ENCODE peak calls at places on chromosomes 11 and 22, in seven cellular contexts. One of them, this sample, is unnamed. For H3K36me3, the result is how much of the 10 kb centered on the place peaks cover.

GRCh38 chr11:130209128-130209932 is 49.7 kb downstream of the ST14 start:
- DNase-seq in heart right ventricle: no peak
- DNase-seq in lower lobe of right lung: peak
- DNase-seq in bronchial epithelial cell: no peak
- DNase-seq in mucosa of descending colon: peak
- DNase-seq in psoas muscle: no peak
- DNase-seq in fibroblast of lung: no peak
- DNase-seq in this sample: peak

GRCh38 chr11:92781151-92781550 is 188.3 kb upstream of the MTNR1B start:
- DNase-seq in lower lobe of right lung: no peak
- DNase-seq in psoas muscle: no peak
- DNase-seq in fibroblast of lung: no peak
- DNase-seq in mucosa of descending colon: no peak
- DNase-seq in bronchial epithelial cell: no peak
- DNase-seq in heart right ventricle: no peak
- DNase-seq in this sample: no peak

GRCh38 chr11:114131366-114131963 is 72.0 kb downstream of the ZBTB16 start:
- DNase-seq in bronchial epithelial cell: no peak
- DNase-seq in lower lobe of right lung: no peak
- DNase-seq in fibroblast of lung: no peak
- DNase-seq in mucosa of descending colon: no peak
- DNase-seq in heart right ventricle: no peak
- DNase-seq in psoas muscle: no peak
- DNase-seq in this sample: no peak

GRCh38 chr22:38564669-38565068 is 5.3 kb downstream of the DMC1 start:
- DNase-seq in heart right ventricle: no peak
- DNase-seq in psoas muscle: no peak
- DNase-seq in mucosa of descending colon: no peak
- DNase-seq in fibroblast of lung: no peak
- DNase-seq in lower lobe of right lung: no peak
- DNase-seq in bronchial epithelial cell: no peak
- DNase-seq in this sample: no peak

GRCh38 chr11:73172992-73173656 is 31.0 kb upstream of the FCHSD2 start:
- DNase-seq in lower lobe of right lung: no peak
- DNase-seq in heart right ventricle: no peak
- DNase-seq in fibroblast of lung: no peak
- DNase-seq in bronchial epithelial cell: no peak
- DNase-seq in psoas muscle: no peak
- DNase-seq in mucosa of descending colon: no peak
- DNase-seq in this sample: no peak

GRCh38 chr22:17984114-17984513 is 40.2 kb downstream of the MICAL3 start:
- DNase-seq in lower lobe of right lung: no peak
- DNase-seq in bronchial epithelial cell: peak
- DNase-seq in fibroblast of lung: no peak
- DNase-seq in heart right ventricle: no peak
- DNase-seq in mucosa of descending colon: no peak
- DNase-seq in psoas muscle: no peak
- DNase-seq in this sample: no peak

GRCh38 chr22:42303304-42304020 is 33.0 kb upstream of the TCF20 start:
- DNase-seq in psoas muscle: no peak
- DNase-seq in bronchial epithelial cell: no peak
- DNase-seq in fibroblast of lung: no peak
- DNase-seq in lower lobe of right lung: no peak
- DNase-seq in heart right ventricle: no peak
- DNase-seq in mucosa of descending colon: peak
- DNase-seq in this sample: no peak

GRCh38 chr11:46240371-46240770 is 37.1 kb upstream of the CREB3L1 start:
- DNase-seq in bronchial epithelial cell: no peak
- DNase-seq in psoas muscle: no peak
- DNase-seq in heart right ventricle: no peak
- DNase-seq in mucosa of descending colon: no peak
- DNase-seq in lower lobe of right lung: no peak
- DNase-seq in fibroblast of lung: no peak
- DNase-seq in this sample: no peak

GRCh38 chr22:27171212-27171611 is 513.8 kb downstream of the MIAT start:
- DNase-seq in bronchial epithelial cell: no peak
- DNase-seq in psoas muscle: no peak
- DNase-seq in fibroblast of lung: no peak
- DNase-seq in heart right ventricle: no peak
- DNase-seq in lower lobe of right lung: no peak
- DNase-seq in mucosa of descending colon: no peak
- DNase-seq in this sample: no peak

GRCh38 chr11:1032310-1032891 is 4.1 kb downstream of the MUC6 start:
- DNase-seq in mucosa of descending colon: no peak
- DNase-seq in bronchial epithelial cell: no peak
- DNase-seq in heart right ventricle: no peak
- DNase-seq in psoas muscle: no peak
- DNase-seq in fibroblast of lung: no peak
- DNase-seq in lower lobe of right lung: no peak
- DNase-seq in this sample: no peak

GRCh38 chr11:105553015-105553414 is 56.9 kb upstream of the GRIA4 start:
- DNase-seq in fibroblast of lung: peak
- DNase-seq in psoas muscle: no peak
- DNase-seq in lower lobe of right lung: no peak
- DNase-seq in mucosa of descending colon: no peak
- DNase-seq in bronchial epithelial cell: peak
- DNase-seq in heart right ventricle: no peak
- DNase-seq in this sample: no peak

GRCh38 chr11:26730711-26731460 is 9.0 kb upstream of the SLC5A12 start:
- DNase-seq in fibroblast of lung: peak
- DNase-seq in mucosa of descending colon: no peak
- DNase-seq in heart right ventricle: no peak
- DNase-seq in psoas muscle: no peak
- DNase-seq in bronchial epithelial cell: peak
- DNase-seq in lower lobe of right lung: no peak
- DNase-seq in this sample: no peak

GRCh38 chr11:77636738-77637344 is 753 bp downstream of the CLNS1A start:
- DNase-seq in mucosa of descending colon: no peak
- DNase-seq in fibroblast of lung: no peak
- DNase-seq in bronchial epithelial cell: no peak
- DNase-seq in heart right ventricle: no peak
- DNase-seq in psoas muscle: no peak
- DNase-seq in lower lobe of right lung: no peak
- DNase-seq in this sample: no peak

GRCh38 chr11:18785416-18785815 is 6.2 kb downstream of the PTPN5 start:
- DNase-seq in mucosa of descending colon: no peak
- DNase-seq in heart right ventricle: no peak
- DNase-seq in lower lobe of right lung: no peak
- DNase-seq in psoas muscle: no peak
- DNase-seq in bronchial epithelial cell: no peak
- DNase-seq in fibroblast of lung: no peak
- DNase-seq in this sample: no peak

GRCh38 chr11:68312117-68312779 is at the start of gene LRP5:
- DNase-seq in lower lobe of right lung: no peak
- DNase-seq in heart right ventricle: no peak
- DNase-seq in fibroblast of lung: peak
- DNase-seq in mucosa of descending colon: peak
- DNase-seq in bronchial epithelial cell: no peak
- DNase-seq in psoas muscle: no peak
- DNase-seq in this sample: peak

GRCh38 chr11:5521540-5521939 is 5.0 kb upstream of the UBQLNL start:
- DNase-seq in mucosa of descending colon: no peak
- DNase-seq in heart right ventricle: no peak
- DNase-seq in fibroblast of lung: no peak
- DNase-seq in psoas muscle: no peak
- DNase-seq in lower lobe of right lung: no peak
- DNase-seq in bronchial epithelial cell: no peak
- DNase-seq in this sample: no peak

GRCh38 chr11:129320485-129320884 is 55.2 kb upstream of the BARX2 start:
- DNase-seq in heart right ventricle: no peak
- DNase-seq in fibroblast of lung: peak
- DNase-seq in mucosa of descending colon: no peak
- DNase-seq in bronchial epithelial cell: peak
- DNase-seq in lower lobe of right lung: no peak
- DNase-seq in psoas muscle: no peak
- DNase-seq in this sample: no peak

GRCh38 chr11:120575461-120575860 is 63.9 kb downstream of the GRIK4 start:
- DNase-seq in heart right ventricle: no peak
- DNase-seq in fibroblast of lung: no peak
- DNase-seq in psoas muscle: no peak
- DNase-seq in lower lobe of right lung: no peak
- DNase-seq in mucosa of descending colon: no peak
- DNase-seq in bronchial epithelial cell: no peak
- DNase-seq in this sample: no peak

GRCh38 chr11:30960387-30960992 is 374.3 kb upstream of the MPPED2 start:
- DNase-seq in fibroblast of lung: peak
- DNase-seq in mucosa of descending colon: no peak
- DNase-seq in heart right ventricle: no peak
- DNase-seq in bronchial epithelial cell: peak
- DNase-seq in psoas muscle: no peak
- DNase-seq in lower lobe of right lung: no peak
- DNase-seq in this sample: no peak

GRCh38 chr11:17991799-17992433 is 20.9 kb downstream of the SERGEF start:
- DNase-seq in psoas muscle: no peak
- DNase-seq in mucosa of descending colon: no peak
- DNase-seq in fibroblast of lung: peak
- DNase-seq in bronchial epithelial cell: peak
- DNase-seq in lower lobe of right lung: no peak
- DNase-seq in heart right ventricle: peak
- DNase-seq in this sample: peak

GRCh38 chr11:110075822-110076208 is 17.4 kb upstream of the ZC3H12C start:
- DNase-seq in psoas muscle: no peak
- DNase-seq in mucosa of descending colon: no peak
- DNase-seq in heart right ventricle: no peak
- DNase-seq in lower lobe of right lung: no peak
- DNase-seq in bronchial epithelial cell: no peak
- DNase-seq in fibroblast of lung: no peak
- DNase-seq in this sample: no peak

GRCh38 chr11:69575296-69576068 is 65.5 kb upstream of the CCND1 start:
- DNase-seq in heart right ventricle: no peak
- DNase-seq in lower lobe of right lung: no peak
- DNase-seq in fibroblast of lung: no peak
- DNase-seq in psoas muscle: no peak
- DNase-seq in bronchial epithelial cell: no peak
- DNase-seq in mucosa of descending colon: no peak
- DNase-seq in this sample: no peak

GRCh38 chr11:120031612-120032600 is 106.0 kb downstream of the TRIM29 start:
- DNase-seq in fibroblast of lung: no peak
- DNase-seq in mucosa of descending colon: no peak
- DNase-seq in heart right ventricle: no peak
- DNase-seq in bronchial epithelial cell: no peak
- DNase-seq in psoas muscle: no peak
- DNase-seq in lower lobe of right lung: no peak
- DNase-seq in this sample: no peak

GRCh38 chr11:125773516-125773915 is 5.1 kb downstream of the PATE2 start:
- DNase-seq in bronchial epithelial cell: no peak
- DNase-seq in psoas muscle: no peak
- DNase-seq in lower lobe of right lung: no peak
- DNase-seq in mucosa of descending colon: no peak
- DNase-seq in heart right ventricle: no peak
- DNase-seq in fibroblast of lung: peak
- DNase-seq in this sample: no peak

GRCh38 chr11:16841984-16842383 is 103.5 kb downstream of the C11orf58 start:
- DNase-seq in mucosa of descending colon: no peak
- DNase-seq in lower lobe of right lung: no peak
- DNase-seq in bronchial epithelial cell: no peak
- DNase-seq in psoas muscle: no peak
- DNase-seq in heart right ventricle: no peak
- DNase-seq in fibroblast of lung: no peak
- DNase-seq in this sample: no peak
- H3K4me3 ChIP-seq in mucosa of descending colon: no peak
- H3K4me3 ChIP-seq in lower lobe of right lung: no peak
- H3K4me3 ChIP-seq in bronchial epithelial cell: no peak
- H3K4me3 ChIP-seq in psoas muscle: no peak
- H3K4me3 ChIP-seq in heart right ventricle: no peak
- H3K4me3 ChIP-seq in fibroblast of lung: no peak
- H3K4me3 ChIP-seq in this sample: no peak

DNA sequence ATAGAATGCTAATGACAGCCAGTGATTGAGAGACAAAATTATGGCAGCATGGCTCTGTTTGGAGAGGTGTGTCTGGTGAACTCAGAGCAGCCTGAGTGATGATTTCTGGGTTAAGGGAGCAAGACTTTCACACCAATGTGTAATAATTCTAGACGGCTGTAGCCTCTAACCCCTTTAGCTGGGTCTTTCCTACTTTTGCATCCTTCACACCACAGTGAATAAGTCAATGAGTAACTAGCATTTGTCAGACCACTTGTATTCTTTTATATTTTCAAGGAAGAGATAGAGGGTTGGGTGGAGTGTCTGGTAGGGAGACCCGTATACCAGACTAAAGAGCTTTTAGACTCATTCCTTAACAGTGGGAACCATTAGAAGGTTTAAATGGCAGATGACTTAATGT is 50.4 kb downstream of the ATXN10 start:
- DNase-seq in mucosa of descending colon: no peak
- DNase-seq in heart right ventricle: no peak
- DNase-seq in psoas muscle: no peak
- DNase-seq in lower lobe of right lung: no peak
- DNase-seq in fibroblast of lung: no peak
- DNase-seq in bronchial epithelial cell: no peak
- DNase-seq in this sample: no peak
- H3K36me3 ChIP-seq in mucosa of descending colon: under half
- H3K36me3 ChIP-seq in heart right ventricle: under half
- H3K36me3 ChIP-seq in psoas muscle: under half
- H3K36me3 ChIP-seq in lower lobe of right lung: under half
- H3K36me3 ChIP-seq in fibroblast of lung: under half
- H3K36me3 ChIP-seq in bronchial epithelial cell: under half
- H3K36me3 ChIP-seq in this sample: under half

GRCh38 chr22:40714514-40714966 is 35.3 kb downstream of the MCHR1 start:
- DNase-seq in psoas muscle: no peak
- DNase-seq in heart right ventricle: no peak
- DNase-seq in fibroblast of lung: peak
- DNase-seq in bronchial epithelial cell: peak
- DNase-seq in mucosa of descending colon: no peak
- DNase-seq in lower lobe of right lung: no peak
- DNase-seq in this sample: no peak
- TF ChIP-seq CTCF in psoas muscle: no peak
- TF ChIP-seq CTCF in heart right ventricle: no peak
- TF ChIP-seq CTCF in fibroblast of lung: no peak
- TF ChIP-seq CTCF in bronchial epithelial cell: no peak
- TF ChIP-seq CTCF in mucosa of descending colon: no peak
- TF ChIP-seq CTCF in lower lobe of right lung: no peak
- TF ChIP-seq CTCF in this sample: no peak

GRCh38 chr22:31825513-31825912 is 71.7 kb downstream of the DEPDC5 start:
- DNase-seq in psoas muscle: no peak
- DNase-seq in bronchial epithelial cell: peak
- DNase-seq in lower lobe of right lung: no peak
- DNase-seq in mucosa of descending colon: no peak
- DNase-seq in heart right ventricle: no peak
- DNase-seq in fibroblast of lung: no peak
- DNase-seq in this sample: no peak

GRCh38 chr22:31826443-31826842 is 72.6 kb downstream of the DEPDC5 start:
- DNase-seq in fibroblast of lung: no peak
- DNase-seq in mucosa of descending colon: no peak
- DNase-seq in psoas muscle: no peak
- DNase-seq in lower lobe of right lung: no peak
- DNase-seq in heart right ventricle: no peak
- DNase-seq in bronchial epithelial cell: peak
- DNase-seq in this sample: no peak

GRCh38 chr22:31830721-31831070 is 76.9 kb downstream of the DEPDC5 start:
- DNase-seq in lower lobe of right lung: no peak
- DNase-seq in mucosa of descending colon: no peak
- DNase-seq in bronchial epithelial cell: peak
- DNase-seq in psoas muscle: no peak
- DNase-seq in heart right ventricle: no peak
- DNase-seq in fibroblast of lung: no peak
- DNase-seq in this sample: no peak

GRCh38 chr22:31828739-31829138 is 74.9 kb downstream of the DEPDC5 start:
- DNase-seq in bronchial epithelial cell: no peak
- DNase-seq in mucosa of descending colon: no peak
- DNase-seq in fibroblast of lung: no peak
- DNase-seq in psoas muscle: no peak
- DNase-seq in heart right ventricle: no peak
- DNase-seq in lower lobe of right lung: no peak
- DNase-seq in this sample: no peak

GRCh38 chr22:31829505-31829904 is 75.7 kb downstream of the DEPDC5 start:
- DNase-seq in bronchial epithelial cell: peak
- DNase-seq in lower lobe of right lung: no peak
- DNase-seq in fibroblast of lung: peak
- DNase-seq in psoas muscle: peak
- DNase-seq in mucosa of descending colon: no peak
- DNase-seq in heart right ventricle: no peak
- DNase-seq in this sample: peak
- H3K4me3 ChIP-seq in bronchial epithelial cell: no peak
- H3K4me3 ChIP-seq in lower lobe of right lung: no peak
- H3K4me3 ChIP-seq in fibroblast of lung: no peak
- H3K4me3 ChIP-seq in psoas muscle: no peak
- H3K4me3 ChIP-seq in mucosa of descending colon: no peak
- H3K4me3 ChIP-seq in heart right ventricle: no peak
- H3K4me3 ChIP-seq in this sample: no peak

This sample was measured in BE2C.